ENCODE peak calls at places on chromosomes 16 and 17, in nine cellular contexts. One of them, this sample, is unnamed.

GRCh38 chr16:80733366-80733901 is 71.0 kb downstream of the CDYL2 start:
- DNase-seq in CD8-positive, alpha-beta T cell: no peak
- DNase-seq in aorta: no peak
- DNase-seq in HCT116: no peak
- DNase-seq in heart left ventricle: no peak
- DNase-seq in PC-3: peak; percentile 9
- DNase-seq in CD8-positive, alpha-beta memory T cell: no peak
- DNase-seq in cardiac muscle cell: no peak
- DNase-seq in spleen: no peak
- DNase-seq in this sample: no peak

GRCh38 chr16:53257001-53257400 is 177.3 kb upstream of the RBL2 start:
- DNase-seq in CD8-positive, alpha-beta memory T cell: no peak
- DNase-seq in spleen: no peak
- DNase-seq in cardiac muscle cell: peak; percentile 67
- DNase-seq in HCT116: no peak
- DNase-seq in CD8-positive, alpha-beta T cell: no peak
- DNase-seq in aorta: no peak
- DNase-seq in heart left ventricle: no peak
- DNase-seq in PC-3: peak; percentile 43
- DNase-seq in this sample: peak; percentile 18

GRCh38 chr17:71071837-71072236 is 902.5 kb downstream of the KCNJ2 start:
- DNase-seq in spleen: no peak
- DNase-seq in CD8-positive, alpha-beta memory T cell: no peak
- DNase-seq in aorta: no peak
- DNase-seq in HCT116: peak; percentile 98
- DNase-seq in cardiac muscle cell: peak; percentile 96
- DNase-seq in PC-3: peak; percentile 100
- DNase-seq in CD8-positive, alpha-beta T cell: no peak
- DNase-seq in heart left ventricle: no peak
- DNase-seq in this sample: no peak

GRCh38 chr17:55722742-55723487 is at the start of gene TMEM100:
- DNase-seq in cardiac muscle cell: peak; percentile 89
- DNase-seq in heart left ventricle: no peak
- DNase-seq in CD8-positive, alpha-beta memory T cell: no peak
- DNase-seq in HCT116: no peak
- DNase-seq in spleen: no peak
- DNase-seq in PC-3: no peak
- DNase-seq in CD8-positive, alpha-beta T cell: no peak
- DNase-seq in aorta: no peak
- DNase-seq in this sample: no peak

GRCh38 chr16:10965440-10966039 is 21.2 kb downstream of the CLEC16A start:
- DNase-seq in PC-3: no peak
- DNase-seq in heart left ventricle: no peak
- DNase-seq in HCT116: no peak
- DNase-seq in aorta: no peak
- DNase-seq in spleen: no peak
- DNase-seq in CD8-positive, alpha-beta T cell: no peak
- DNase-seq in CD8-positive, alpha-beta memory T cell: no peak
- DNase-seq in cardiac muscle cell: no peak
- DNase-seq in this sample: no peak

GRCh38 chr17:77608431-77608830 is 350.1 kb upstream of the TNRC6C start:
- DNase-seq in HCT116: no peak
- DNase-seq in cardiac muscle cell: no peak
- DNase-seq in aorta: peak; percentile 32
- DNase-seq in spleen: peak; percentile 34
- DNase-seq in PC-3: no peak
- DNase-seq in CD8-positive, alpha-beta memory T cell: no peak
- DNase-seq in CD8-positive, alpha-beta T cell: no peak
- DNase-seq in heart left ventricle: no peak
- DNase-seq in this sample: no peak

GRCh38 chr17:71334041-71334781 is 786.6 kb upstream of the SOX9 start:
- DNase-seq in cardiac muscle cell: no peak
- DNase-seq in CD8-positive, alpha-beta T cell: no peak
- DNase-seq in spleen: no peak
- DNase-seq in aorta: no peak
- DNase-seq in HCT116: no peak
- DNase-seq in PC-3: no peak
- DNase-seq in heart left ventricle: no peak
- DNase-seq in CD8-positive, alpha-beta memory T cell: no peak
- DNase-seq in this sample: no peak

GRCh38 chr16:81696959-81697293 is 82.2 kb upstream of the PLCG2 start:
- DNase-seq in CD8-positive, alpha-beta memory T cell: no peak
- DNase-seq in CD8-positive, alpha-beta T cell: no peak
- DNase-seq in cardiac muscle cell: no peak
- DNase-seq in heart left ventricle: no peak
- DNase-seq in spleen: no peak
- DNase-seq in aorta: no peak
- DNase-seq in HCT116: no peak
- DNase-seq in PC-3: no peak
- DNase-seq in this sample: no peak

GRCh38 chr16:25553711-25554436 is 137.9 kb upstream of the HS3ST4 start:
- DNase-seq in aorta: no peak
- DNase-seq in cardiac muscle cell: no peak
- DNase-seq in PC-3: no peak
- DNase-seq in spleen: no peak
- DNase-seq in HCT116: no peak
- DNase-seq in heart left ventricle: no peak
- DNase-seq in CD8-positive, alpha-beta memory T cell: no peak
- DNase-seq in CD8-positive, alpha-beta T cell: no peak
- DNase-seq in this sample: no peak

GRCh38 chr16:88504489-88505404 is 51.7 kb downstream of the ZFPM1 start:
- DNase-seq in heart left ventricle: no peak
- DNase-seq in spleen: no peak
- DNase-seq in PC-3: no peak
- DNase-seq in CD8-positive, alpha-beta memory T cell: no peak
- DNase-seq in CD8-positive, alpha-beta T cell: no peak
- DNase-seq in HCT116: no peak
- DNase-seq in aorta: no peak
- DNase-seq in cardiac muscle cell: no peak
- DNase-seq in this sample: no peak

GRCh38 chr16:46883690-46884512 is at the start of gene GPT2:
- DNase-seq in PC-3: peak; percentile 95
- DNase-seq in HCT116: peak; percentile 91
- DNase-seq in aorta: peak; percentile 100
- DNase-seq in heart left ventricle: peak; percentile 98
- DNase-seq in cardiac muscle cell: peak; percentile 97
- DNase-seq in spleen: peak; percentile 98
- DNase-seq in CD8-positive, alpha-beta memory T cell: peak; percentile 23
- DNase-seq in CD8-positive, alpha-beta T cell: peak; percentile 45
- DNase-seq in this sample: peak; percentile 94

GRCh38 chr16:46885960-46886763 is 2.0 kb downstream of the GPT2 start:
- DNase-seq in PC-3: no peak
- DNase-seq in cardiac muscle cell: peak; percentile 86
- DNase-seq in spleen: no peak
- DNase-seq in CD8-positive, alpha-beta memory T cell: no peak
- DNase-seq in aorta: no peak
- DNase-seq in heart left ventricle: no peak
- DNase-seq in HCT116: no peak
- DNase-seq in CD8-positive, alpha-beta T cell: no peak
- DNase-seq in this sample: no peak

GRCh38 chr16:46883353-46883689 is 841 bp upstream of the GPT2 start:
- DNase-seq in CD8-positive, alpha-beta T cell: no peak
- DNase-seq in aorta: no peak
- DNase-seq in cardiac muscle cell: no peak
- DNase-seq in heart left ventricle: no peak
- DNase-seq in spleen: no peak
- DNase-seq in PC-3: no peak
- DNase-seq in HCT116: no peak
- DNase-seq in CD8-positive, alpha-beta memory T cell: no peak
- DNase-seq in this sample: no peak

GRCh38 chr16:46882940-46883307 is 1.2 kb upstream of the GPT2 start:
- DNase-seq in CD8-positive, alpha-beta T cell: no peak
- DNase-seq in HCT116: no peak
- DNase-seq in aorta: no peak
- DNase-seq in PC-3: no peak
- DNase-seq in cardiac muscle cell: no peak
- DNase-seq in CD8-positive, alpha-beta memory T cell: no peak
- DNase-seq in spleen: no peak
- DNase-seq in heart left ventricle: no peak
- DNase-seq in this sample: no peak

GRCh38 chr16:46884513-46885293 is 541 bp downstream of the GPT2 start:
- DNase-seq in cardiac muscle cell: peak; percentile 21
- DNase-seq in spleen: peak; percentile 85
- DNase-seq in CD8-positive, alpha-beta memory T cell: no peak
- DNase-seq in heart left ventricle: no peak
- DNase-seq in aorta: no peak
- DNase-seq in HCT116: no peak
- DNase-seq in CD8-positive, alpha-beta T cell: no peak
- DNase-seq in PC-3: no peak
- DNase-seq in this sample: no peak
- H3K4me1 ChIP-seq in cardiac muscle cell: peaks cover 21% of the 10 kb centered on the region
- H3K4me1 ChIP-seq in spleen: peaks cover 21% of the 10 kb centered on the region
- H3K4me1 ChIP-seq in CD8-positive, alpha-beta memory T cell: peaks cover 6% of the 10 kb centered on the region
- H3K4me1 ChIP-seq in heart left ventricle: peaks cover 3% of the 10 kb centered on the region
- H3K4me1 ChIP-seq in aorta: no peaks in the 10 kb centered on the region
- H3K4me1 ChIP-seq in HCT116: peaks cover 15% of the 10 kb centered on the region
- H3K4me1 ChIP-seq in CD8-positive, alpha-beta T cell: no peaks in the 10 kb centered on the region
- H3K4me1 ChIP-seq in PC-3: peaks cover 16% of the 10 kb centered on the region
- H3K4me1 ChIP-seq in this sample: peaks cover 19% of the 10 kb centered on the region

GRCh38 chr16:31819386-31819785 is 54.2 kb upstream of the ZNF267 start:
- DNase-seq in CD8-positive, alpha-beta T cell: no peak
- DNase-seq in cardiac muscle cell: no peak
- DNase-seq in aorta: no peak
- DNase-seq in PC-3: no peak
- DNase-seq in CD8-positive, alpha-beta memory T cell: no peak
- DNase-seq in heart left ventricle: no peak
- DNase-seq in HCT116: no peak
- DNase-seq in spleen: no peak
- DNase-seq in this sample: no peak

DNA sequence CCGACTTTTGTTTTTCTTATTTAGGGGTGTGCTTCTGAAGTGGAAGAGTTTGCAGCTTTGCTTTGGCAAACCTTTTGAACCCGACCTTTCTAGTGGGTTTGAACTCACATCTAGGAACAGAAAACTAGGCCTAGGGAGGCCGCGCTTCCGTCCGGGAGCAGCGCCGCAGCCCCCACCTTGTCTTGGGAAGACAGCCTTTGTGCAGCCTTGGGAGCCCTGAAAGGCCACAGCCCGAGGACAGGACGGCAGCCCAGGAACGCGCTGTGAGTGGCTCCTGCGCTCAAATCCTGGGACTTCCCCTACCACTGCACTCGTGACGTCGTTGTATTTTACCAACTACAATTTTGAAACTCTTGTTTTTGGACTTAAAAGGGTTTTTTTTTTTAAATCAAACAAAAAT is 53.7 kb upstream of the ZNF267 start:
- DNase-seq in HCT116: no peak
- DNase-seq in PC-3: no peak
- DNase-seq in aorta: no peak
- DNase-seq in spleen: no peak
- DNase-seq in CD8-positive, alpha-beta memory T cell: no peak
- DNase-seq in heart left ventricle: no peak
- DNase-seq in cardiac muscle cell: no peak
- DNase-seq in CD8-positive, alpha-beta T cell: no peak
- DNase-seq in this sample: no peak
- H3K4me3 ChIP-seq in HCT116: no peak overlapping the region
- H3K4me3 ChIP-seq in PC-3: no peak overlapping the region
- H3K4me3 ChIP-seq in aorta: no peak overlapping the region
- H3K4me3 ChIP-seq in spleen: no peak overlapping the region
- H3K4me3 ChIP-seq in CD8-positive, alpha-beta memory T cell: no peak overlapping the region
- H3K4me3 ChIP-seq in heart left ventricle: no peak overlapping the region
- H3K4me3 ChIP-seq in cardiac muscle cell: no peak overlapping the region
- H3K4me3 ChIP-seq in CD8-positive, alpha-beta T cell: no peak overlapping the region
- H3K4me3 ChIP-seq in this sample: no peak overlapping the region

DNA sequence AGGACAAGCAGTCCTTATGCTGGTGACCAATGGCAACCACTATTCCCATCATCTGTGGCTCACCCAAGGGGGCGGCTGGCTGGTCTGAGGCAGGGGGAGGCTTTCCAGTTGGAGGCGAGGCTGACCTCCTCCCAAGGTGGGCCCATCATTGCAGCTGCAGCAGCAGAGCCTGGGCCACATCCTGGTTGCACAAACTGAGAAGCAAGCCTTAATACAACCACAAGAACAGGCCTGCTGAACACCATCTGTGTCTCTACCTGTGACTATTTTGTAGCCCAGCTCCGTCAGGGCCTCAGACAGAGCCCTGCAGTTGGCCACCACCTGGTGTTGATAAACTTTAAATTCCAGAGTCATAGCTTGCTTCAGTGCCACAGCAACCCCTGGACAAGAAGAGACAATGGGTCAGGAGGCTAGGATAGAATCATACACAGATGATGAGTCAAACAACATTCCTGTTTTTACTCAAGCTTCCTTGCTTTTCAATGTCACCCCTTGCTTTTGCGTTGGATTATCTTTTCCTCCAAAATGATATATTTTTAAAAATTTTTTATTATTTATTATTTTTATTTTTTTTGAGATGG is 17.9 kb downstream of the SMCR8 start:
- DNase-seq in heart left ventricle: no peak
- DNase-seq in aorta: no peak
- DNase-seq in HCT116: no peak
- DNase-seq in CD8-positive, alpha-beta memory T cell: no peak
- DNase-seq in CD8-positive, alpha-beta T cell: no peak
- DNase-seq in cardiac muscle cell: no peak
- DNase-seq in spleen: no peak
- DNase-seq in PC-3: no peak
- DNase-seq in this sample: no peak
- H3K36me3 ChIP-seq in heart left ventricle: peaks cover 73% of the 10 kb centered on the region
- H3K36me3 ChIP-seq in aorta: no peaks in the 10 kb centered on the region
- H3K36me3 ChIP-seq in HCT116: peaks cover 22% of the 10 kb centered on the region
- H3K36me3 ChIP-seq in CD8-positive, alpha-beta memory T cell: peaks cover 15% of the 10 kb centered on the region
- H3K36me3 ChIP-seq in CD8-positive, alpha-beta T cell: peaks cover 3% of the 10 kb centered on the region
- H3K36me3 ChIP-seq in cardiac muscle cell: peaks cover 12% of the 10 kb centered on the region
- H3K36me3 ChIP-seq in spleen: peaks cover 100% of the 10 kb centered on the region
- H3K36me3 ChIP-seq in PC-3: peaks cover 27% of the 10 kb centered on the region
- H3K36me3 ChIP-seq in this sample: peaks cover 74% of the 10 kb centered on the region

GRCh38 chr16:56608876-56609462 is 585 bp downstream of the MT2A start:
- DNase-seq in aorta: no peak
- DNase-seq in HCT116: no peak
- DNase-seq in spleen: no peak
- DNase-seq in cardiac muscle cell: no peak
- DNase-seq in heart left ventricle: no peak
- DNase-seq in CD8-positive, alpha-beta T cell: no peak
- DNase-seq in CD8-positive, alpha-beta memory T cell: no peak
- DNase-seq in PC-3: no peak
- DNase-seq in this sample: no peak

GRCh38 chr16:56609463-56609921 is 1.1 kb downstream of the MT2A start:
- DNase-seq in CD8-positive, alpha-beta memory T cell: peak; percentile 45
- DNase-seq in CD8-positive, alpha-beta T cell: peak; percentile 60
- DNase-seq in aorta: no peak
- DNase-seq in spleen: peak; percentile 84
- DNase-seq in cardiac muscle cell: peak; percentile 88
- DNase-seq in HCT116: peak; percentile 41
- DNase-seq in heart left ventricle: peak; percentile 78
- DNase-seq in PC-3: peak; percentile 58
- DNase-seq in this sample: peak; percentile 59

GRCh38 chr16:56610609-56611111 is 2.3 kb downstream of the MT2A start:
- DNase-seq in spleen: no peak
- DNase-seq in HCT116: no peak
- DNase-seq in cardiac muscle cell: peak; percentile 46
- DNase-seq in heart left ventricle: no peak
- DNase-seq in CD8-positive, alpha-beta memory T cell: peak; percentile 19
- DNase-seq in CD8-positive, alpha-beta T cell: no peak
- DNase-seq in aorta: no peak
- DNase-seq in PC-3: no peak
- DNase-seq in this sample: no peak

GRCh38 chr16:56611281-56611833 is 3.0 kb downstream of the MT2A start:
- DNase-seq in PC-3: no peak
- DNase-seq in cardiac muscle cell: peak; percentile 58
- DNase-seq in aorta: peak; percentile 82
- DNase-seq in CD8-positive, alpha-beta T cell: no peak
- DNase-seq in heart left ventricle: peak; percentile 78
- DNase-seq in HCT116: peak; percentile 27
- DNase-seq in spleen: peak; percentile 55
- DNase-seq in CD8-positive, alpha-beta memory T cell: no peak
- DNase-seq in this sample: no peak

GRCh38 chr16:56610017-56610608 is 1.7 kb downstream of the MT2A start:
- DNase-seq in CD8-positive, alpha-beta memory T cell: peak; percentile 52
- DNase-seq in CD8-positive, alpha-beta T cell: peak; percentile 43
- DNase-seq in PC-3: peak; percentile 47
- DNase-seq in heart left ventricle: no peak
- DNase-seq in aorta: peak; percentile 85
- DNase-seq in spleen: peak; percentile 80
- DNase-seq in HCT116: peak; percentile 75
- DNase-seq in cardiac muscle cell: peak; percentile 85
- DNase-seq in this sample: peak; percentile 59
- H3K4me1 ChIP-seq in CD8-positive, alpha-beta memory T cell: peaks cover 39% of the 10 kb centered on the region
- H3K4me1 ChIP-seq in CD8-positive, alpha-beta T cell: peaks cover 37% of the 10 kb centered on the region
- H3K4me1 ChIP-seq in PC-3: peaks cover 84% of the 10 kb centered on the region
- H3K4me1 ChIP-seq in heart left ventricle: peaks cover 44% of the 10 kb centered on the region
- H3K4me1 ChIP-seq in aorta: no peaks in the 10 kb centered on the region
- H3K4me1 ChIP-seq in spleen: peaks cover 59% of the 10 kb centered on the region
- H3K4me1 ChIP-seq in HCT116: peaks cover 92% of the 10 kb centered on the region
- H3K4me1 ChIP-seq in cardiac muscle cell: peaks cover 11% of the 10 kb centered on the region
- H3K4me1 ChIP-seq in this sample: peaks cover 22% of the 10 kb centered on the region

This sample was measured in HAP-1.